ENCODE peak calls at places on chromosomes 16 and 17, in four cellular contexts. One of them, this sample, is unnamed.

GRCh38 chr16:87160218-87160617 is 157.0 kb downstream of the C16orf95 start:
- DNase-seq in heart left ventricle: no peak
- DNase-seq in MCF 10A: no peak
- DNase-seq in CD8-positive, alpha-beta T cell: no peak
- DNase-seq in this sample: no peak

GRCh38 chr17:4788807-4789700 is at the start of gene GLTPD2:
- DNase-seq in heart left ventricle: no peak
- DNase-seq in MCF 10A: no peak
- DNase-seq in CD8-positive, alpha-beta T cell: no peak
- DNase-seq in this sample: peak

GRCh38 chr16:66128363-66128725 is 238.1 kb upstream of the CDH5 start:
- DNase-seq in heart left ventricle: no peak
- DNase-seq in MCF 10A: no peak
- DNase-seq in CD8-positive, alpha-beta T cell: no peak
- DNase-seq in this sample: no peak

GRCh38 chr17:72175787-72176515 is 55.1 kb downstream of the SOX9 start:
- DNase-seq in heart left ventricle: no peak
- DNase-seq in MCF 10A: peak
- DNase-seq in CD8-positive, alpha-beta T cell: no peak
- DNase-seq in this sample: no peak

GRCh38 chr17:61352771-61353170 is 46.9 kb upstream of the TBX2 start:
- DNase-seq in heart left ventricle: no peak
- DNase-seq in MCF 10A: no peak
- DNase-seq in CD8-positive, alpha-beta T cell: no peak
- DNase-seq in this sample: no peak

GRCh38 chr16:74633686-74634085 is 26.8 kb upstream of the GLG1 start:
- DNase-seq in heart left ventricle: no peak
- DNase-seq in MCF 10A: no peak
- DNase-seq in CD8-positive, alpha-beta T cell: no peak
- DNase-seq in this sample: no peak

GRCh38 chr16:88635671-88636070 is 2.7 kb upstream of the IL17C start:
- DNase-seq in heart left ventricle: no peak
- DNase-seq in MCF 10A: no peak
- DNase-seq in CD8-positive, alpha-beta T cell: no peak
- DNase-seq in this sample: no peak

GRCh38 chr16:46972971-46973456 is 460 bp downstream of the DNAJA2 start:
- DNase-seq in heart left ventricle: peak
- DNase-seq in MCF 10A: no peak
- DNase-seq in CD8-positive, alpha-beta T cell: peak
- DNase-seq in this sample: peak

GRCh38 chr17:35171834-35172233 is 22.4 kb downstream of the SLC35G3 start:
- DNase-seq in heart left ventricle: no peak
- DNase-seq in MCF 10A: no peak
- DNase-seq in CD8-positive, alpha-beta T cell: no peak
- DNase-seq in this sample: no peak

GRCh38 chr16:82091225-82091624 is 56.2 kb downstream of the HSD17B2 start:
- DNase-seq in heart left ventricle: no peak
- DNase-seq in MCF 10A: no peak
- DNase-seq in CD8-positive, alpha-beta T cell: no peak
- DNase-seq in this sample: no peak

GRCh38 chr16:73054732-73055481 is 7.0 kb upstream of the ZFHX3 start:
- DNase-seq in heart left ventricle: no peak
- DNase-seq in MCF 10A: peak
- DNase-seq in CD8-positive, alpha-beta T cell: no peak
- DNase-seq in this sample: no peak

GRCh38 chr16:49484454-49484853 is 110.8 kb downstream of the C16orf78 start:
- DNase-seq in heart left ventricle: peak
- DNase-seq in MCF 10A: no peak
- DNase-seq in CD8-positive, alpha-beta T cell: no peak
- DNase-seq in this sample: peak

GRCh38 chr16:58378401-58378800 is 13.9 kb upstream of the GINS3 start:
- DNase-seq in heart left ventricle: no peak
- DNase-seq in MCF 10A: no peak
- DNase-seq in CD8-positive, alpha-beta T cell: no peak
- DNase-seq in this sample: no peak

GRCh38 chr17:55722742-55723487 is at the start of gene TMEM100:
- DNase-seq in heart left ventricle: no peak
- DNase-seq in MCF 10A: peak
- DNase-seq in CD8-positive, alpha-beta T cell: no peak
- DNase-seq in this sample: no peak

GRCh38 chr17:46958192-46958591 is 20.9 kb downstream of the RPRML start:
- DNase-seq in heart left ventricle: no peak
- DNase-seq in MCF 10A: no peak
- DNase-seq in CD8-positive, alpha-beta T cell: no peak
- DNase-seq in this sample: no peak

GRCh38 chr17:5281814-5282638 is at the start of gene RABEP1:
- DNase-seq in heart left ventricle: peak
- DNase-seq in MCF 10A: peak
- DNase-seq in CD8-positive, alpha-beta T cell: peak
- DNase-seq in this sample: peak

GRCh38 chr16:22625948-22626347 is 115.3 kb downstream of the NPIPB5 start:
- DNase-seq in heart left ventricle: no peak
- DNase-seq in MCF 10A: no peak
- DNase-seq in CD8-positive, alpha-beta T cell: no peak
- DNase-seq in this sample: no peak

DNA sequence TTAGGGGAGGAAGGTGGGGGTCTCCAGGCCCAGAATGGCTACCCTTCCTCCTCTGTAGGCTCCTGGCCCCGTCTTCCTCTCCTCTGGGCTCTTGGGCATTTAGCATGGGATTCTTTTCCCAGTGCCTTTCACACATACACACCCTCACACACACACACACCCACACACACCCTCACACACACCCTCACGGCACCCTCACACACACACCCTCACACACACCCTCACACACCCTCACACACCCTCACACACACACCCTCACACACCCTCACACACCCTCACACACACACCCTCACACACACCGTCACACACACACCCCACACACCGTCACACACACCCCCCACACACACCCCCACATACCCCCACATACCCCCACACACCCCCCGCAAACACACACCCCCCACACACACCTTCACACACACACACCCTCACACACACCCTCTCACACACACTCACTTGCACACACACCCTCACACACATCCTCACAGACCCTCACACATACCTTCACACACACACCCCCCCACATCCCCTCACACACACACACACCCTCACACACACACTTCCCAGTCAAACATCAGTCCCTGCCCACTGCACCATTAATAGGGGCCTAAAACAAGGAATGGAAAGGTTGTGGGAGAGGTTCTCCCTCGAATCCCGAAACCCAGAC is 845 bp downstream of the SGCA start:
- DNase-seq in heart left ventricle: no peak
- DNase-seq in MCF 10A: no peak
- DNase-seq in CD8-positive, alpha-beta T cell: no peak
- DNase-seq in this sample: no peak
- TF ChIP-seq CTCF in heart left ventricle: no peak
- TF ChIP-seq CTCF in MCF 10A: no peak
- TF ChIP-seq CTCF in CD8-positive, alpha-beta T cell: no peak
- TF ChIP-seq CTCF in this sample: no peak

DNA sequence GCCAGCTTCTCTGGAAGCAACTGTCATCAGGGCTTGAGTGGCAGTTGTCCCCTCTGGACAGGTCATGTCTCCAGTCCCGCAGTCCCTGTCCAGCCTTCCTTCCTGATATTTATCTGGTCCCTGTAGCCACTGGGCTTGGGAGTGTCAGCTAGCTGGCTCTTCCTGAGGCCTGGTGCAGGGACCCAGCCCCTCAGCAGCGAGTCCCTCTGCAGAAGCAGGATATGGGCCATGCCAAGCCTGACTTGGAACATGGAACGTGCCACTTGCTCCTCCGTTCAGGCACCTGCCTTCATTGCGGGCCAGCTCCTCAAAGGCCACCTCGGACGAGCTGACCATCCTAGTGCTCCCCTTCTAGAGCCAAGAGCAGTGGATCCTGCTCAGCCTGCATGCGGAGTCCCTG is 26.3 kb downstream of the DRC3 start:
- DNase-seq in heart left ventricle: no peak
- DNase-seq in MCF 10A: no peak
- DNase-seq in CD8-positive, alpha-beta T cell: no peak
- DNase-seq in this sample: no peak
- TF ChIP-seq CTCF in heart left ventricle: no peak
- TF ChIP-seq CTCF in MCF 10A: no peak
- TF ChIP-seq CTCF in CD8-positive, alpha-beta T cell: no peak
- TF ChIP-seq CTCF in this sample: no peak

DNA sequence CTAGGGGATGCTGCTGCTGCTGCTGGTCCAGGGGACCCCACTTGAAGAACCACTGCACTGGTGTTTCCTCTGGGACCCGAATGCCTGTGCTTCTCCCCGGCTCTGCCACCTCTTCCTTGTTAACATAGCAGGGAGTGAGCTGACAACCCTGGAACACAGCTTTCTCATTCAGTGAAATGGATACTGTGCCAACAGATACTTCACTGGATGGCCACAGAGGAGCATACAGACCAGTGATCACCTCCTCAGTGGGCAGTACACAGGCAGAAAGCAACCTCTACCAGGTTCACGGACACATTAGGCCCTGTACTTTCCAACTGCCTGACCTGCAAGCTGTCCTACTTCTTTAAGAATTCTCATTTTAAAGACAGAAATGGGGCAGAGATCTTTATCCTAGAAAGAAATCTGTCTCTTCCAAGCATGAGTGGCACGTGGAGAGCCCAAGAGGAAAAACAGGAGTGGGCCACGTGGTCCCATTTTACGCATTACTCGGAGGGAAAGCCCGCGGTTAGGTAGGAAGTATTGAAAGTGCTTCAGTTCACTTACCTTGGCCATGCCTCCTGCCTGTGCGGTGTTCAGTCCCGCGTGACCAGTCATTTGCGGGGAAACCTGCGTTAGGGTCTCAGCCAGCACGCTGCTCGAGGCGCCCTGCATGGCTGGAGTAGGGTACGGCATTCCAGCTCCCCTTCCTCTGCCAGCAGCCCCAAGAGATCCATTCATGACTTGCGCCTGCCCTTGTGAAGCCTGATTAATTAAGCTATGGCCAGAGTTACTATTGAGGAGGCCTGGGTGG is 30.6 kb downstream of the CREBBP start:
- DNase-seq in heart left ventricle: no peak
- DNase-seq in MCF 10A: no peak
- DNase-seq in CD8-positive, alpha-beta T cell: no peak
- DNase-seq in this sample: no peak
- TF ChIP-seq CTCF in heart left ventricle: no peak
- TF ChIP-seq CTCF in MCF 10A: no peak
- TF ChIP-seq CTCF in CD8-positive, alpha-beta T cell: no peak
- TF ChIP-seq CTCF in this sample: no peak

GRCh38 chr17:78020717-78021108 is 62.2 kb downstream of the TNRC6C start:
- DNase-seq in heart left ventricle: no peak
- DNase-seq in MCF 10A: no peak
- DNase-seq in CD8-positive, alpha-beta T cell: no peak
- DNase-seq in this sample: no peak
- TF ChIP-seq CTCF in heart left ventricle: no peak
- TF ChIP-seq CTCF in MCF 10A: no peak
- TF ChIP-seq CTCF in CD8-positive, alpha-beta T cell: no peak
- TF ChIP-seq CTCF in this sample: no peak

This sample was measured in progenitor cell of endocrine pancreas.